ENCODE peak calls at places on chromosomes 16 and 17, in eight cellular contexts. One of them, this sample, is unnamed.

GRCh38 chr17:80884811-80885210 is 106.8 kb upstream of the CHMP6 start:
- DNase-seq in thoracic aorta: no peak
- DNase-seq in A549: no peak
- DNase-seq in lung: no peak
- DNase-seq in transverse colon: no peak
- DNase-seq in tibial artery: no peak
- DNase-seq in GM23248: no peak
- DNase-seq in foreskin keratinocyte: no peak
- DNase-seq in this sample: no peak

GRCh38 chr17:46944931-46945330 is 22.0 kb downstream of the GOSR2 start:
- DNase-seq in thoracic aorta: no peak
- DNase-seq in A549: no peak
- DNase-seq in lung: no peak
- DNase-seq in transverse colon: no peak
- DNase-seq in tibial artery: no peak
- DNase-seq in GM23248: peak; percentile 32
- DNase-seq in foreskin keratinocyte: peak; percentile 3
- DNase-seq in this sample: no peak

GRCh38 chr16:85394511-85395206 is 218.5 kb upstream of the GSE1 start:
- DNase-seq in thoracic aorta: no peak
- DNase-seq in A549: no peak
- DNase-seq in lung: no peak
- DNase-seq in transverse colon: no peak
- DNase-seq in tibial artery: peak; percentile 64
- DNase-seq in GM23248: no peak
- DNase-seq in foreskin keratinocyte: no peak
- DNase-seq in this sample: peak; percentile 38

GRCh38 chr16:12017583-12017982 is 41.0 kb downstream of the SNX29 start:
- DNase-seq in thoracic aorta: no peak
- DNase-seq in A549: no peak
- DNase-seq in lung: no peak
- DNase-seq in transverse colon: no peak
- DNase-seq in tibial artery: no peak
- DNase-seq in GM23248: peak; percentile 62
- DNase-seq in foreskin keratinocyte: no peak
- DNase-seq in this sample: no peak

GRCh38 chr17:9432121-9432866 is 143.3 kb downstream of the STX8 start:
- DNase-seq in thoracic aorta: no peak
- DNase-seq in A549: no peak
- DNase-seq in lung: no peak
- DNase-seq in transverse colon: no peak
- DNase-seq in tibial artery: no peak
- DNase-seq in GM23248: peak; percentile 36
- DNase-seq in foreskin keratinocyte: no peak
- DNase-seq in this sample: no peak

GRCh38 chr16:52470601-52471000 is 76.3 kb downstream of the TOX3 start:
- DNase-seq in thoracic aorta: no peak
- DNase-seq in A549: no peak
- DNase-seq in lung: no peak
- DNase-seq in transverse colon: no peak
- DNase-seq in tibial artery: no peak
- DNase-seq in GM23248: no peak
- DNase-seq in foreskin keratinocyte: no peak
- DNase-seq in this sample: no peak

GRCh38 chr16:14357328-14357727 is 272.7 kb downstream of the PARN start:
- DNase-seq in thoracic aorta: no peak
- DNase-seq in A549: no peak
- DNase-seq in lung: no peak
- DNase-seq in transverse colon: no peak
- DNase-seq in tibial artery: no peak
- DNase-seq in GM23248: no peak
- DNase-seq in foreskin keratinocyte: no peak
- DNase-seq in this sample: no peak

GRCh38 chr17:1762906-1763829 is 1.3 kb downstream of the SERPINF1 start:
- DNase-seq in thoracic aorta: no peak
- DNase-seq in A549: no peak
- DNase-seq in lung: no peak
- DNase-seq in transverse colon: no peak
- DNase-seq in tibial artery: peak; percentile 79
- DNase-seq in GM23248: peak; percentile 81
- DNase-seq in foreskin keratinocyte: peak; percentile 39
- DNase-seq in this sample: peak; percentile 87

GRCh38 chr17:75319818-75320691 is 30.8 kb upstream of the SLC25A19 start:
- DNase-seq in thoracic aorta: no peak
- DNase-seq in A549: no peak
- DNase-seq in lung: no peak
- DNase-seq in transverse colon: peak; percentile 46
- DNase-seq in tibial artery: no peak
- DNase-seq in GM23248: peak; percentile 60
- DNase-seq in foreskin keratinocyte: no peak
- DNase-seq in this sample: no peak

GRCh38 chr17:2101448-2102257 is 46.8 kb downstream of the HIC1 start:
- DNase-seq in thoracic aorta: no peak
- DNase-seq in A549: no peak
- DNase-seq in lung: peak; percentile 87
- DNase-seq in transverse colon: peak; percentile 94
- DNase-seq in tibial artery: peak; percentile 67
- DNase-seq in GM23248: no peak
- DNase-seq in foreskin keratinocyte: peak; percentile 92
- DNase-seq in this sample: no peak

GRCh38 chr17:77400445-77400870 is 259.7 kb downstream of the SEC14L1 start:
- DNase-seq in thoracic aorta: no peak
- DNase-seq in A549: no peak
- DNase-seq in lung: peak; percentile 46
- DNase-seq in transverse colon: no peak
- DNase-seq in tibial artery: peak; percentile 73
- DNase-seq in GM23248: peak; percentile 67
- DNase-seq in foreskin keratinocyte: no peak
- DNase-seq in this sample: no peak

GRCh38 chr16:88784856-88785105 is 239 bp downstream of the PIEZO1 start:
- DNase-seq in thoracic aorta: no peak
- DNase-seq in A549: no peak
- DNase-seq in lung: no peak
- DNase-seq in transverse colon: no peak
- DNase-seq in tibial artery: no peak
- DNase-seq in GM23248: no peak
- DNase-seq in foreskin keratinocyte: no peak
- DNase-seq in this sample: no peak

GRCh38 chr17:74280093-74280513 is 6.1 kb downstream of the DNAI2 start:
- DNase-seq in thoracic aorta: no peak
- DNase-seq in A549: no peak
- DNase-seq in lung: no peak
- DNase-seq in transverse colon: peak; percentile 19
- DNase-seq in tibial artery: no peak
- DNase-seq in GM23248: no peak
- DNase-seq in foreskin keratinocyte: no peak
- DNase-seq in this sample: peak; percentile 61

GRCh38 chr17:45019177-45019711 is 32.2 kb downstream of the DCAKD start:
- DNase-seq in thoracic aorta: no peak
- DNase-seq in A549: peak; percentile 71
- DNase-seq in lung: no peak
- DNase-seq in transverse colon: peak; percentile 51
- DNase-seq in tibial artery: no peak
- DNase-seq in GM23248: peak; percentile 87
- DNase-seq in foreskin keratinocyte: no peak
- DNase-seq in this sample: peak; percentile 84

GRCh38 chr17:37781451-37781850 is 36.6 kb upstream of the HNF1B start:
- DNase-seq in thoracic aorta: no peak
- DNase-seq in A549: no peak
- DNase-seq in lung: no peak
- DNase-seq in transverse colon: no peak
- DNase-seq in tibial artery: no peak
- DNase-seq in GM23248: no peak
- DNase-seq in foreskin keratinocyte: no peak
- DNase-seq in this sample: no peak

GRCh38 chr16:14186007-14186953 is 115.2 kb downstream of the MRTFB start:
- DNase-seq in thoracic aorta: peak; percentile 10
- DNase-seq in A549: no peak
- DNase-seq in lung: no peak
- DNase-seq in transverse colon: no peak
- DNase-seq in tibial artery: peak; percentile 70
- DNase-seq in GM23248: peak; percentile 86
- DNase-seq in foreskin keratinocyte: peak; percentile 7
- DNase-seq in this sample: peak; percentile 69

DNA sequence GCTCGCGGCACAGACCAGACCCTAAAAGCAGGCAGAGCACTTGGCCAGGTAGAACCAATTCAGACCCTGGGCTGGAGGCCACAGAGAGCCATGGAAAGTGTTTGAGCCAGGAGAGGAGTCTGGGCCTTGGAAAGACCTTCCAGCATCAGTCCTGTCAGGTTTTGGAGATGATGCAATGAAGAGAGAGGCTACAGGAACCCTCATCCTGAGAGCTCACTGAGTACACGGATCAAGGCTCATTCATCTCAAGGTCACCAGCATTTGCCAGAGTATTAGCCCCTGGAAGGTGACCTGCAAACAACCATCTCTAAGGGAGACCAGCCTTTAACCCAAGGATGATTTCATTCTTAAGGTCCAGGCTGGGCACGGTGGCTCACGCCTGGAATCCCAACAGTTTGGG is 27.8 kb downstream of the TLE7 start:
- DNase-seq in thoracic aorta: no peak
- DNase-seq in A549: no peak
- DNase-seq in lung: no peak
- DNase-seq in transverse colon: no peak
- DNase-seq in tibial artery: no peak
- DNase-seq in GM23248: no peak
- DNase-seq in foreskin keratinocyte: no peak
- DNase-seq in this sample: no peak
- H3K27ac ChIP-seq in thoracic aorta: no peak overlapping the region
- H3K27ac ChIP-seq in A549: no peak overlapping the region
- H3K27ac ChIP-seq in lung: no peak overlapping the region
- H3K27ac ChIP-seq in transverse colon: no peak overlapping the region
- H3K27ac ChIP-seq in tibial artery: no peak overlapping the region
- H3K27ac ChIP-seq in GM23248: no peak overlapping the region
- H3K27ac ChIP-seq in foreskin keratinocyte: no peak overlapping the region
- H3K27ac ChIP-seq in this sample: no peak overlapping the region

GRCh38 chr17:49572806-49573420 is 2.8 kb upstream of the NXPH3 start:
- DNase-seq in thoracic aorta: no peak
- DNase-seq in A549: no peak
- DNase-seq in lung: no peak
- DNase-seq in transverse colon: no peak
- DNase-seq in tibial artery: peak; percentile 38
- DNase-seq in GM23248: no peak
- DNase-seq in foreskin keratinocyte: no peak
- DNase-seq in this sample: peak; percentile 30

GRCh38 chr17:49575524-49576120 is at the start of gene NXPH3:
- DNase-seq in thoracic aorta: no peak
- DNase-seq in A549: peak; percentile 79
- DNase-seq in lung: peak; percentile 60
- DNase-seq in transverse colon: peak; percentile 74
- DNase-seq in tibial artery: peak; percentile 91
- DNase-seq in GM23248: peak; percentile 77
- DNase-seq in foreskin keratinocyte: peak; percentile 30
- DNase-seq in this sample: peak; percentile 89

GRCh38 chr17:49574945-49575523 is 637 bp upstream of the NXPH3 start:
- DNase-seq in thoracic aorta: no peak
- DNase-seq in A549: no peak
- DNase-seq in lung: no peak
- DNase-seq in transverse colon: no peak
- DNase-seq in tibial artery: no peak
- DNase-seq in GM23248: no peak
- DNase-seq in foreskin keratinocyte: no peak
- DNase-seq in this sample: peak; percentile 24

GRCh38 chr17:49573510-49574282 is 2.0 kb upstream of the NXPH3 start:
- DNase-seq in thoracic aorta: no peak
- DNase-seq in A549: no peak
- DNase-seq in lung: no peak
- DNase-seq in transverse colon: no peak
- DNase-seq in tibial artery: peak; percentile 72
- DNase-seq in GM23248: peak; percentile 63
- DNase-seq in foreskin keratinocyte: no peak
- DNase-seq in this sample: peak; percentile 39

GRCh38 chr17:49574283-49574892 is 1.3 kb upstream of the NXPH3 start:
- DNase-seq in thoracic aorta: no peak
- DNase-seq in A549: no peak
- DNase-seq in lung: no peak
- DNase-seq in transverse colon: no peak
- DNase-seq in tibial artery: peak; percentile 78
- DNase-seq in GM23248: no peak
- DNase-seq in foreskin keratinocyte: no peak
- DNase-seq in this sample: peak; percentile 66
- H3K27ac ChIP-seq in thoracic aorta: peak overlapping the region; percentile 95
- H3K27ac ChIP-seq in A549: no peak overlapping the region
- H3K27ac ChIP-seq in lung: no peak overlapping the region
- H3K27ac ChIP-seq in transverse colon: peak overlapping the region; percentile 80
- H3K27ac ChIP-seq in tibial artery: peak overlapping the region; percentile 97
- H3K27ac ChIP-seq in GM23248: no peak overlapping the region
- H3K27ac ChIP-seq in foreskin keratinocyte: no peak overlapping the region
- H3K27ac ChIP-seq in this sample: no peak overlapping the region

DNA sequence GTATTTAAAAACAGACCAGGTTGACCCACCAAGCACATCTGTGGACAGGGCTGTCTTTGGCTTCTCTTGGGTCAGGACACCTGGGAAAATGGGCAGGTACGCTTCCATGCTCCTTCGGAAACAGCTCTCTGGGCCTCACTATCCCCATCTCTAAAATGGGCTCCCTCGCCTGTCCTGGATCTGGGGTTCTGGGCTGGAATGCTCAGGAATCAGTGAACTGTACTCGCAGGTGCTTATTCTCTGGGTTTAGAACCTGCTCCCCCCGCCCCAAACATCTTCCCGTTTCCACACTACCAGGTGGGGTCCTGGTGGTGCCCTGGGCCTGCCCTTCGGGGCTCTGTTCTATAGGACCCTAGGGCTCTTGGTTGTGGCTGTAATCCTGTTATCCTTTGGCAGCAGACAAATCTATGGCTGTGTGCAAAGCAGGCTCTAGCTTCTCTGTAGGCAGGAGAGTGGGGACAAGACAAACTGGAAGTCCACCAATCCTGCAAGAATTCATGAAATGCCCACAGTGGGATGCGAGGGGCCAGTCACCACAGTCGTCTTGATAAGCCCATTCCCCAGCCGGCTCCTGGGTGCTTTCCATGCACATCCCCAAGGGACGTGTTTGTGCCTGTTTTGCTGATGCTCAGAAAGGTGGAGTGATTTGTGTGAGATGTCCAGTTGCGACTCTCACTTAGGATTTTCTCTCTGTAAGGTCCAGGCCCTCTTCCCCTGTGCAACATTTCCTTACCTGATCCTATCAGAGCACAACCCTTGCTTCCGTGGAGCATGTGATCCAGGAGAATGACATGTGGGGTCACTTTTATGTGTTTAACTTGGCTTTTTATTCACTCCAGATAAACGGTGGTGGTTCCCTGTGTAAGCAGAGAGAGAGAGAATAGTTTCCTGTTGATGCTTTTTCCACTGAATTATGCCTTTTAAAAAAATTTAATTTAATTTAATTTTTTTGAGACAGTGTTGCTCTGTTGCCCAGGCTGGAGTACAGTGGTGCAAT is 37.2 kb downstream of the HAPSTR1 start:
- DNase-seq in thoracic aorta: no peak
- DNase-seq in A549: no peak
- DNase-seq in lung: peak; percentile 28
- DNase-seq in transverse colon: no peak
- DNase-seq in tibial artery: no peak
- DNase-seq in GM23248: no peak
- DNase-seq in foreskin keratinocyte: no peak
- DNase-seq in this sample: no peak
- H3K27ac ChIP-seq in thoracic aorta: no peak overlapping the region
- H3K27ac ChIP-seq in A549: peak overlapping the region; percentile 74
- H3K27ac ChIP-seq in lung: no peak overlapping the region
- H3K27ac ChIP-seq in transverse colon: no peak overlapping the region
- H3K27ac ChIP-seq in tibial artery: no peak overlapping the region
- H3K27ac ChIP-seq in GM23248: peak overlapping the region; percentile 65
- H3K27ac ChIP-seq in foreskin keratinocyte: no peak overlapping the region
- H3K27ac ChIP-seq in this sample: no peak overlapping the region

GRCh38 chr17:64443086-64443760 is 5.7 kb upstream of the MILR1 start:
- DNase-seq in thoracic aorta: no peak
- DNase-seq in A549: no peak
- DNase-seq in lung: no peak
- DNase-seq in transverse colon: no peak
- DNase-seq in tibial artery: no peak
- DNase-seq in GM23248: no peak
- DNase-seq in foreskin keratinocyte: peak; percentile 47
- DNase-seq in this sample: no peak
- H3K27ac ChIP-seq in thoracic aorta: no peak overlapping the region
- H3K27ac ChIP-seq in A549: peak overlapping the region; percentile 13
- H3K27ac ChIP-seq in lung: no peak overlapping the region
- H3K27ac ChIP-seq in transverse colon: peak overlapping the region; percentile 44
- H3K27ac ChIP-seq in tibial artery: no peak overlapping the region
- H3K27ac ChIP-seq in GM23248: no peak overlapping the region
- H3K27ac ChIP-seq in foreskin keratinocyte: no peak overlapping the region
- H3K27ac ChIP-seq in this sample: no peak overlapping the region